ENCODE peak calls at places on chromosomes 11 and 22, in seven cellular contexts. D, M, W, L, R, V and Z are unnamed samples. For H3K4me1, H3K27me3 and H3K9me3, the result is how much of the 10 kb centered on the place peaks cover.

GRCh38 chr11:2526808-2527381 is 82.1 kb downstream of the KCNQ1 start:
- DNase-seq in R (no peak), V (peak), L (peak), W (no peak), M (no peak), D (peak), Z (no peak)

GRCh38 chr11:107598225-107599139 is 7.5 kb downstream of the ELMOD1 start:
- DNase-seq in R (peak), M (no peak), D (peak), W (no peak), V (no peak), L (peak), Z (no peak)

GRCh38 chr11:123430736-123431356 is 777 bp downstream of the GRAMD1B start:
- DNase-seq in R (peak), L (peak), D (peak), M (peak), W (peak), V (peak), Z (peak)

GRCh38 chr11:93051181-93051580 is 81.7 kb downstream of the MTNR1B start:
- DNase-seq in D (no peak), W (no peak), R (no peak), V (no peak), M (no peak), L (no peak), Z (no peak)

GRCh38 chr11:76236092-76237026 is 30.1 kb upstream of the WNT11 start:
- DNase-seq in L (peak), R (peak), D (peak), V (no peak), M (no peak), W (no peak), Z (no peak)

GRCh38 chr11:62842171-62842717 is 2.9 kb upstream of the WDR74 start:
- DNase-seq in D (peak), R (peak), L (peak), W (no peak), M (no peak), V (peak), Z (peak)

GRCh38 chr11:44243633-44244343 is 66.2 kb downstream of the ALX4 start:
- DNase-seq in L (no peak), R (peak), M (peak), W (no peak), V (no peak), D (no peak), Z (no peak)

GRCh38 chr11:118202599-118203422 is 22.0 kb downstream of the JAML start:
- DNase-seq in R (no peak), L (no peak), W (peak), V (peak), D (no peak), M (no peak), Z (peak)

GRCh38 chr11:65560555-65561418 is 2.6 kb upstream of the LTBP3 start:
- DNase-seq in W (peak), M (no peak), D (no peak), V (peak), R (peak), L (no peak), Z (no peak)

GRCh38 chr11:44960200-44960845 is 9.6 kb upstream of the TP53I11 start:
- DNase-seq in R (no peak), M (no peak), L (no peak), D (no peak), W (no peak), V (no peak), Z (no peak)

GRCh38 chr22:33850227-33850626 is 70.0 kb downstream of the LARGE1 start:
- DNase-seq in L (no peak), M (no peak), D (no peak), V (no peak), W (no peak), R (no peak), Z (no peak)

GRCh38 chr22:43147821-43148220 is 3.5 kb upstream of the TSPO start:
- DNase-seq in D (peak), L (peak), V (no peak), W (no peak), M (no peak), R (no peak), Z (no peak)

GRCh38 chr11:72781313-72782080 is 12.3 kb downstream of the STARD10 start:
- DNase-seq in M (no peak), R (peak), W (peak), L (peak), D (peak), V (peak), Z (peak)

GRCh38 chr11:33692013-33692504 is 8.6 kb downstream of the C11orf91 start:
- DNase-seq in M (no peak), V (peak), D (no peak), R (no peak), W (no peak), L (no peak), Z (no peak)

GRCh38 chr11:121137005-121137404 is 36.0 kb downstream of the TECTA start:
- DNase-seq in W (no peak), D (no peak), M (no peak), R (no peak), V (no peak), L (no peak), Z (no peak)

GRCh38 chr11:116832350-116833290 is 2.9 kb downstream of the APOC3 start:
- DNase-seq in M (no peak), L (no peak), R (no peak), V (no peak), W (no peak), D (no peak), Z (no peak)

GRCh38 chr11:131695889-131696429 is 325.5 kb downstream of the NTM start:
- DNase-seq in V (peak), R (no peak), L (no peak), M (no peak), W (no peak), D (no peak), Z (no peak)

GRCh38 chr11:68107689-68108088 is 13.5 kb downstream of the CHKA start:
- DNase-seq in V (peak), W (no peak), M (no peak), L (no peak), R (no peak), D (no peak), Z (no peak)

DNA sequence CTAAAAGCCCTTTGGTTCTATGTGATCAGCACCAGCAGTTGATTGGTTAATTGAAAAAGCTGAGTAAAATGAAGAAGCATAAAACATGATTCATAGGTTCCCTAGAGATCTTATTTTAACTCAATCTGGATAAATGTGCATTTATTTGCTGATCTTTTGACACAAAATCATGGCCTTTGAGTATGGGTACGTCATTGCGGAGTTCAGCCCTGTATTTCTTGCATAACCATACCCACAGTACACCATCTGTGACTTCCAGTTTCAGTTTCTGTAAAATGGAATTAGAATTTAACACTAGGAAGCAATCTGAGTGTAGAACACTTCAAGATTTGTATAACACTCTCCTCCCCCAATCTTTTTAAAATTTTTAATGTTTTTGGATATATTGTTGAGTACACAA is 358.2 kb downstream of the DDX10 start:
- DNase-seq in V (no peak), M (no peak), L (no peak), D (no peak), W (no peak), R (no peak), Z (no peak)
- H3K4me1 ChIP-seq in V (under half), M (under half), L (under half), D (under half), W (under half), R (under half), Z (under half)

DNA sequence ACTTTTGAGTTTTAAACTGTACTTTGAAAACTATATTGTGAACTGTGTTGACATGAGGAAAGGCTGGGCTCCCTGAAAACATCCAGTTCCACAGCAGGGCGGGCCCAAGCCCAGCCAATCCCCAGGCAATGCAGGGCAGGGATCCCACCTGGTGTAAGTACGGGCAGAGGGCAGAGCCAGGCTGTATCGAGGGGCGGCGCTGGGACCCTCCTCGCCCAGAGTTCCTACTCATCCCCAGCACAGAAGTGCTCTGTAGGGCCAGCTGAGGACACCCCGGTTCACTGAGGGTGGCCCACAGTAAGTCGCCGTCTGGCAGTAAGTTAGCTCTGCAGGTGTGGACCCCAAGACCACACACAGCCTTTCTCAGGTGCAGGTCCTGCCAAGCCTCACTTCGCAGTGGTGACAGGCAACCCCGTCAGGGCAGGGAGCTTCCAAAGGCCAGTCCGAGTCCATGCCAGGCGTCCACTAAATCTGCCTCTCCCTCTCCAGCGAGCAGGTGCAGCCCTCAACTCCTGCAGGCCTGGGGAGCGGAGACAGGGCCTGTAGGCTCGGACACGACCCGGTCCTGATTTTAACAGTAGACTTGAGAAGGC is 6.4 kb downstream of the RASSF7 start:
- DNase-seq in W (peak), M (no peak), V (no peak), R (no peak), D (no peak), L (no peak), Z (peak)
- H3K27me3 ChIP-seq in W (under half), M (under half), V (under half), R (under half), D (under half), L (under half), Z (under half)

DNA sequence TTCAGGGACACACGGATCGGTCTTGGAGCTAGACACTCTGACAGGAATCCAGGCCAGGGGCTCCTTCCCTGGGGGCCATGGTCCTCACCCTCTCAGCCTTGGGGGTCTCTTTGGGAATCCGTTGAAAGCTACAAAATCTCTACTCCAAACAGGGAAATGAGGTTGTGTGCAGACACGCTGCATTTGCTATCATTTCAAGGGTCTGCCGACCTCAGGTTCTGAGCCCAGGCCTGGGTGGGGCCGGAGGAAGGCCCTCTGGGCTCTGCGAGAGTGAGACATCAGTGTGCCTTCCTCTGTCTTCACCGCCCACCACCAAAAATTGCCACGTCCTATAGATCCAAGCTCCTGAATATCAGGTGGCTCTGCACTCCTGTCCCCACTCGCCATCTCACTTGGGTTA is 74.4 kb upstream of the FGF3 start:
- DNase-seq in W (no peak), D (peak), V (no peak), L (peak), M (no peak), R (no peak), Z (no peak)
- H3K9me3 ChIP-seq in W (under half), D (under half), V (under half), L (under half), M (under half), R (under half), Z (under half)

GRCh38 chr22:35353318-35353717 is 27.6 kb upstream of the HMOX1 start:
- DNase-seq in M (no peak), R (no peak), W (no peak), D (peak), L (peak), V (no peak), Z (no peak)
- H3K4me1 ChIP-seq in M (under half), R (under half), W (under half), D (under half), L (under half), V (under half), Z (under half)

DNA sequence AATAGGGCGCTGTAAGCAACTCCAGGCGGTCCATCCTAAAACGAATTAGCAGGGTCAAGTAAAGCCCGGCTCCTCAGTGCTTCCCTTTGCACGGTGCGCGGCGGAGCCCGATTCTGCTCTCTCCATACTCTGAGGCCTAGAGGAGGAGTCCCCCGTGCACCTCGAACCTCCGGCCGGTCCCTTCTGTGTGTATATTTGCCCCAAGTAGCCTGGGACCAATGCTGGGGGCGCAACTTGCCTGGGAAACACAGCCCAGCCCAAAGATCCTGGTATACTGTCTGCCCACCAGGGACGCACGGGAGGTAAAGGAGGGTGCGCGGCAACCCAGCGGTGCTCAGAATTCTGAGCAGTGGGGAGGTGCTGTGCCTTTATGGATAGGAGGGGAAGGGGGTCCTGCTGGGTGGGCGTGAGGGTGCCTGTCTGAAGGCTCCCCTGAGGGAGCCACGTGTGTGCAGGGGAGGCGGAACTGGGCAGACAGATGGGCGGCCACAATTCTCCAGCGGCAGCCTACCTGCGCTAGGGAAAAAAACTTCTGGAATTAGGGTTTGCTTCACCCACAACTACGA is 4.8 kb upstream of the TBX1 start:
- DNase-seq in V (no peak), M (no peak), R (no peak), L (no peak), D (no peak), W (no peak), Z (no peak)
- H3K27me3 ChIP-seq in V (half or more), M (half or more), R (half or more), L (half or more), D (half or more), W (under half), Z (under half)

GRCh38 chr11:69402251-69402892 is 79.1 kb upstream of the LINC01488 start:
- DNase-seq in R (no peak), D (no peak), L (no peak), V (no peak), M (no peak), W (no peak), Z (no peak)
- H3K9me3 ChIP-seq in R (under half), D (under half), L (under half), V (under half), M (under half), W (under half), Z (under half)